ENCODE peak calls at places on chromosomes 3 and 15, in seven cellular contexts. One of them, this sample, is unnamed.

GRCh38 chr3:109154989-109155388 is 18.5 kb downstream of the C3orf85 start:
- DNase-seq in EL: peak; percentile 60
- DNase-seq in stimulated activated CD4-positive, alpha-beta T cell treated with anti-CD3 and anti-CD28 coated beads, TNF-alpha, amount 100 ng/mL, for 4 hours: no peak
- DNase-seq in ovary: no peak
- DNase-seq in T-helper 9 cell: no peak
- DNase-seq in GM12865: no peak
- DNase-seq in skeletal muscle cell: no peak
- DNase-seq in this sample: no peak

GRCh38 chr3:21920431-21920830 is 169.4 kb upstream of the ZNF385D start:
- DNase-seq in EL: peak; percentile 87
- DNase-seq in stimulated activated CD4-positive, alpha-beta T cell treated with anti-CD3 and anti-CD28 coated beads, TNF-alpha, amount 100 ng/mL, for 4 hours: no peak
- DNase-seq in ovary: no peak
- DNase-seq in T-helper 9 cell: no peak
- DNase-seq in GM12865: no peak
- DNase-seq in skeletal muscle cell: peak; percentile 56
- DNase-seq in this sample: peak; percentile 88

GRCh38 chr3:124107074-124107473 is 115.2 kb upstream of the ROPN1 start:
- DNase-seq in EL: no peak
- DNase-seq in stimulated activated CD4-positive, alpha-beta T cell treated with anti-CD3 and anti-CD28 coated beads, TNF-alpha, amount 100 ng/mL, for 4 hours: no peak
- DNase-seq in ovary: no peak
- DNase-seq in T-helper 9 cell: no peak
- DNase-seq in GM12865: no peak
- DNase-seq in skeletal muscle cell: no peak
- DNase-seq in this sample: no peak

GRCh38 chr3:185210621-185211157 is 43.2 kb downstream of the EHHADH start:
- DNase-seq in EL: no peak
- DNase-seq in stimulated activated CD4-positive, alpha-beta T cell treated with anti-CD3 and anti-CD28 coated beads, TNF-alpha, amount 100 ng/mL, for 4 hours: no peak
- DNase-seq in ovary: no peak
- DNase-seq in T-helper 9 cell: no peak
- DNase-seq in GM12865: no peak
- DNase-seq in skeletal muscle cell: no peak
- DNase-seq in this sample: no peak

GRCh38 chr3:105837143-105837740 is 31.6 kb downstream of the CBLB start:
- DNase-seq in EL: no peak
- DNase-seq in stimulated activated CD4-positive, alpha-beta T cell treated with anti-CD3 and anti-CD28 coated beads, TNF-alpha, amount 100 ng/mL, for 4 hours: no peak
- DNase-seq in ovary: no peak
- DNase-seq in T-helper 9 cell: no peak
- DNase-seq in GM12865: peak; percentile 94
- DNase-seq in skeletal muscle cell: no peak
- DNase-seq in this sample: no peak

GRCh38 chr3:127213381-127213918 is 20.5 kb downstream of the PRR23E start:
- DNase-seq in EL: no peak
- DNase-seq in stimulated activated CD4-positive, alpha-beta T cell treated with anti-CD3 and anti-CD28 coated beads, TNF-alpha, amount 100 ng/mL, for 4 hours: no peak
- DNase-seq in ovary: no peak
- DNase-seq in T-helper 9 cell: no peak
- DNase-seq in GM12865: no peak
- DNase-seq in skeletal muscle cell: no peak
- DNase-seq in this sample: no peak

GRCh38 chr3:147410518-147411234 is 1.5 kb downstream of the ZIC1 start:
- DNase-seq in EL: peak; percentile 78
- DNase-seq in stimulated activated CD4-positive, alpha-beta T cell treated with anti-CD3 and anti-CD28 coated beads, TNF-alpha, amount 100 ng/mL, for 4 hours: no peak
- DNase-seq in ovary: no peak
- DNase-seq in T-helper 9 cell: no peak
- DNase-seq in GM12865: no peak
- DNase-seq in skeletal muscle cell: peak; percentile 33
- DNase-seq in this sample: peak; percentile 64

GRCh38 chr15:31398677-31399260 is 72.1 kb downstream of the KLF13 start:
- DNase-seq in EL: no peak
- DNase-seq in stimulated activated CD4-positive, alpha-beta T cell treated with anti-CD3 and anti-CD28 coated beads, TNF-alpha, amount 100 ng/mL, for 4 hours: no peak
- DNase-seq in ovary: no peak
- DNase-seq in T-helper 9 cell: no peak
- DNase-seq in GM12865: no peak
- DNase-seq in skeletal muscle cell: no peak
- DNase-seq in this sample: no peak